ENCODE peak calls at places on chromosomes 13 and 19, in four cellular contexts. A is activated CD4-positive, alpha-beta T cell treated with anti-CD3 and anti-CD28 coated beads, Interleukin-2, amount 10 ng/mL, durations not matched to agents 7 days and 5 days; F is left kidney; B is fibroblast of lung. Q is an unnamed sample.
A peak's percentile ranks its signal among the peaks of the same experiment; 100 is the strongest.

GRCh38 chr13:105048685-105049084 is 1486.8 kb downstream of the EFNB2 start:
- DNase-seq in F (peak; percentile 35), A (no peak), B (no peak), Q (no peak)

GRCh38 chr19:2722541-2723344 is 1.6 kb upstream of the DIRAS1 start:
- DNase-seq in A (no peak), B (peak; percentile 82), F (peak; percentile 61), Q (peak; percentile 70)

GRCh38 chr13:76418404-76418803 is 467.8 kb downstream of the KCTD12 start:
- DNase-seq in A (no peak), B (no peak), F (peak; percentile 29), Q (no peak)

GRCh38 chr13:100336795-100337516 is 248.1 kb downstream of the PCCA start:
- DNase-seq in F (no peak), B (no peak), A (no peak), Q (no peak)

GRCh38 chr13:91280806-91281205 is 66.7 kb upstream of the MIR17HG start:
- DNase-seq in B (no peak), A (no peak), F (no peak), Q (no peak)

GRCh38 chr19:45517238-45517637 is 10.0 kb downstream of the VASP start:
- DNase-seq in B (no peak), A (no peak), F (no peak), Q (no peak)

GRCh38 chr13:111216166-111216960 is 101.3 kb downstream of the ARHGEF7 start:
- DNase-seq in A (peak; percentile 46), F (peak; percentile 85), B (peak; percentile 46), Q (peak; percentile 38)

GRCh38 chr13:33676700-33677048 is 141.3 kb upstream of the RFC3 start:
- DNase-seq in F (peak; percentile 87), B (peak; percentile 54), A (peak; percentile 17), Q (peak; percentile 65)

GRCh38 chr13:100291626-100292025 is 202.7 kb downstream of the PCCA start:
- DNase-seq in B (no peak), F (no peak), A (no peak), Q (no peak)

GRCh38 chr19:7355151-7355845 is 6.6 kb downstream of the ARHGEF18 start:
- DNase-seq in A (no peak), B (peak; percentile 52), F (no peak), Q (no peak)

GRCh38 chr13:102555914-102556553 is 40.8 kb upstream of the TPP2 start:
- DNase-seq in F (peak; percentile 71), A (peak; percentile 27), B (peak; percentile 21), Q (peak; percentile 8)